ENCODE peak calls at places on chromosomes 7 and 10, in seven cellular contexts. F is PC-3, D is T-helper 1 cell, G is BJ, T is NCI-H774, M is GM18507, Y is Calu3. N is an unnamed sample.

GRCh38 chr7:462173-463103 is 57.2 kb downstream of the PDGFA start:
- DNase-seq in D (no peak), F (no peak), G (no peak), T (no peak), M (no peak), Y (no peak), N (no peak)

GRCh38 chr10:17206210-17206709 is 4.8 kb upstream of the TRDMT1 start:
- DNase-seq in D (peak; percentile 19), M (no peak), F (peak; percentile 67), T (no peak), Y (no peak), G (no peak), N (no peak)

GRCh38 chr10:102068216-102068615 is 3.1 kb downstream of the HPS6 start:
- DNase-seq in T (no peak), G (no peak), Y (peak; percentile 5), M (no peak), F (no peak), D (no peak), N (no peak)

GRCh38 chr7:29342761-29343160 is 148.2 kb downstream of the CHN2 start:
- DNase-seq in F (peak; percentile 92), D (no peak), G (no peak), Y (no peak), T (no peak), M (no peak), N (peak; percentile 19)

GRCh38 chr10:25852364-25852941 is 81.6 kb upstream of the MYO3A start:
- DNase-seq in F (no peak), T (no peak), Y (no peak), D (no peak), G (no peak), M (no peak), N (peak; percentile 73)

GRCh38 chr10:67077376-67077775 is 151.5 kb downstream of the LRRTM3 start:
- DNase-seq in D (no peak), Y (no peak), T (no peak), F (no peak), M (no peak), G (no peak), N (no peak)

GRCh38 chr10:91381562-91381923 is 28.6 kb upstream of the HECTD2 start:
- DNase-seq in T (no peak), D (no peak), F (no peak), M (no peak), G (no peak), Y (no peak), N (no peak)

GRCh38 chr7:51066405-51066882 is 250.2 kb downstream of the COBL start:
- DNase-seq in M (no peak), Y (peak; percentile 54), G (no peak), F (no peak), T (no peak), D (no peak), N (no peak)

GRCh38 chr10:113463777-113464176 is 89.1 kb upstream of the HABP2 start:
- DNase-seq in M (no peak), D (no peak), T (no peak), G (peak; percentile 58), F (no peak), Y (no peak), N (no peak)

GRCh38 chr7:110407706-110408105 is 683.2 kb upstream of the LRRN3 start:
- DNase-seq in Y (no peak), F (peak; percentile 20), T (no peak), G (no peak), D (no peak), M (no peak), N (no peak)

GRCh38 chr10:104478380-104478779 is 124.7 kb downstream of the CFAP58 start:
- DNase-seq in G (no peak), T (no peak), Y (no peak), M (no peak), F (no peak), D (no peak), N (no peak)

GRCh38 chr7:44969049-44969700 is 9.6 kb downstream of the MYO1G start:
- DNase-seq in G (no peak), T (no peak), M (no peak), Y (no peak), F (no peak), D (no peak), N (no peak)

GRCh38 chr10:21724695-21725371 is 190.8 kb downstream of the MLLT10 start:
- DNase-seq in Y (peak; percentile 90), T (peak; percentile 92), M (peak; percentile 35), G (peak; percentile 94), F (peak; percentile 98), D (peak; percentile 21), N (peak; percentile 45)

GRCh38 chr7:131225619-131226101 is 102.0 kb upstream of the MKLN1 start:
- DNase-seq in F (no peak), M (no peak), D (no peak), Y (peak; percentile 69), T (no peak), G (no peak), N (no peak)

GRCh38 chr7:155815332-155816191 is 3.3 kb upstream of the SHH start:
- DNase-seq in M (peak; percentile 68), Y (peak; percentile 93), D (peak; percentile 29), T (no peak), F (peak; percentile 76), G (no peak), N (peak; percentile 94)

GRCh38 chr7:7773334-7774308 is 55.2 kb upstream of the RPA3 start:
- DNase-seq in G (no peak), M (no peak), D (no peak), T (no peak), F (no peak), Y (no peak), N (no peak)

GRCh38 chr7:475951-476441 is 43.6 kb downstream of the PDGFA start:
- DNase-seq in F (no peak), M (no peak), D (no peak), Y (no peak), G (no peak), T (no peak), N (no peak)

GRCh38 chr10:98150544-98150943 is 16.1 kb downstream of the R3HCC1L start:
- DNase-seq in Y (no peak), M (no peak), T (no peak), F (no peak), G (no peak), D (no peak), N (no peak)

GRCh38 chr7:20241491-20242261 is 24.5 kb upstream of the MACC1 start:
- DNase-seq in M (no peak), T (peak; percentile 17), F (peak; percentile 83), D (no peak), Y (peak; percentile 25), G (peak; percentile 81), N (no peak)

GRCh38 chr7:39644170-39644569 is 20.8 kb downstream of the RALA start:
- DNase-seq in F (no peak), M (no peak), D (no peak), G (no peak), T (no peak), Y (no peak), N (no peak)